ENCODE peak calls at places on chromosome 18, in eight cellular contexts. One of them, this sample, is unnamed.

GRCh38 chr18:356763-357162 is 88.9 kb upstream of the THOC1 start:
- DNase-seq in skeletal muscle cell: no peak
- DNase-seq in Daoy: no peak
- DNase-seq in HCT116: no peak
- DNase-seq in Panc1: no peak
- DNase-seq in GM12878: no peak
- DNase-seq in G401: no peak
- DNase-seq in stimulated activated CD4-positive, alpha-beta T cell treated with anti-CD3 and anti-CD28 coated beads, Interleukin-1b, Interleukin-23, amount 100 ng/mL, for 1 hour: no peak
- DNase-seq in this sample: no peak

GRCh38 chr18:45910405-45911023 is 56.6 kb downstream of the EPG5 start:
- DNase-seq in HCT116: peak
- DNase-seq in Daoy: peak
- DNase-seq in Panc1: peak
- DNase-seq in stimulated activated CD4-positive, alpha-beta T cell treated with anti-CD3 and anti-CD28 coated beads, Interleukin-1b, Interleukin-23, amount 100 ng/mL, for 1 hour: peak
- DNase-seq in skeletal muscle cell: peak
- DNase-seq in G401: peak
- DNase-seq in GM12878: peak
- DNase-seq in this sample: peak

GRCh38 chr18:31603335-31603734 is 11.7 kb downstream of the TTR start:
- DNase-seq in skeletal muscle cell: no peak
- DNase-seq in Panc1: no peak
- DNase-seq in HCT116: no peak
- DNase-seq in GM12878: no peak
- DNase-seq in G401: no peak
- DNase-seq in stimulated activated CD4-positive, alpha-beta T cell treated with anti-CD3 and anti-CD28 coated beads, Interleukin-1b, Interleukin-23, amount 100 ng/mL, for 1 hour: no peak
- DNase-seq in Daoy: peak
- DNase-seq in this sample: no peak

GRCh38 chr18:51664236-51664635 is 466.8 kb upstream of the MEX3C start:
- DNase-seq in Daoy: no peak
- DNase-seq in G401: peak
- DNase-seq in stimulated activated CD4-positive, alpha-beta T cell treated with anti-CD3 and anti-CD28 coated beads, Interleukin-1b, Interleukin-23, amount 100 ng/mL, for 1 hour: no peak
- DNase-seq in GM12878: no peak
- DNase-seq in Panc1: no peak
- DNase-seq in HCT116: no peak
- DNase-seq in skeletal muscle cell: no peak
- DNase-seq in this sample: no peak

GRCh38 chr18:22493940-22494339 is 76.2 kb upstream of the CTAGE1 start:
- DNase-seq in Daoy: no peak
- DNase-seq in Panc1: no peak
- DNase-seq in skeletal muscle cell: no peak
- DNase-seq in HCT116: no peak
- DNase-seq in G401: no peak
- DNase-seq in GM12878: no peak
- DNase-seq in stimulated activated CD4-positive, alpha-beta T cell treated with anti-CD3 and anti-CD28 coated beads, Interleukin-1b, Interleukin-23, amount 100 ng/mL, for 1 hour: no peak
- DNase-seq in this sample: no peak

GRCh38 chr18:55136864-55137263 is 177.6 kb upstream of the CCDC68 start:
- DNase-seq in GM12878: no peak
- DNase-seq in skeletal muscle cell: no peak
- DNase-seq in HCT116: no peak
- DNase-seq in G401: no peak
- DNase-seq in stimulated activated CD4-positive, alpha-beta T cell treated with anti-CD3 and anti-CD28 coated beads, Interleukin-1b, Interleukin-23, amount 100 ng/mL, for 1 hour: no peak
- DNase-seq in Daoy: no peak
- DNase-seq in Panc1: no peak
- DNase-seq in this sample: no peak

GRCh38 chr18:13500227-13500865 is 226.0 kb downstream of the FAM210A start:
- DNase-seq in HCT116: no peak
- DNase-seq in Daoy: peak
- DNase-seq in stimulated activated CD4-positive, alpha-beta T cell treated with anti-CD3 and anti-CD28 coated beads, Interleukin-1b, Interleukin-23, amount 100 ng/mL, for 1 hour: no peak
- DNase-seq in Panc1: no peak
- DNase-seq in skeletal muscle cell: peak
- DNase-seq in G401: no peak
- DNase-seq in GM12878: no peak
- DNase-seq in this sample: no peak

GRCh38 chr18:56382541-56382940 is 255.9 kb downstream of the TXNL1 start:
- DNase-seq in Panc1: no peak
- DNase-seq in stimulated activated CD4-positive, alpha-beta T cell treated with anti-CD3 and anti-CD28 coated beads, Interleukin-1b, Interleukin-23, amount 100 ng/mL, for 1 hour: no peak
- DNase-seq in GM12878: no peak
- DNase-seq in G401: no peak
- DNase-seq in HCT116: no peak
- DNase-seq in skeletal muscle cell: no peak
- DNase-seq in Daoy: no peak
- DNase-seq in this sample: no peak

GRCh38 chr18:59140287-59140885 is 702 bp downstream of the SEC11C start:
- DNase-seq in G401: peak
- DNase-seq in GM12878: no peak
- DNase-seq in HCT116: no peak
- DNase-seq in stimulated activated CD4-positive, alpha-beta T cell treated with anti-CD3 and anti-CD28 coated beads, Interleukin-1b, Interleukin-23, amount 100 ng/mL, for 1 hour: no peak
- DNase-seq in Daoy: peak
- DNase-seq in Panc1: no peak
- DNase-seq in skeletal muscle cell: peak
- DNase-seq in this sample: peak

GRCh38 chr18:50802133-50802532 is 17.7 kb downstream of the MRO start:
- DNase-seq in Daoy: no peak
- DNase-seq in GM12878: no peak
- DNase-seq in HCT116: no peak
- DNase-seq in Panc1: no peak
- DNase-seq in skeletal muscle cell: no peak
- DNase-seq in stimulated activated CD4-positive, alpha-beta T cell treated with anti-CD3 and anti-CD28 coated beads, Interleukin-1b, Interleukin-23, amount 100 ng/mL, for 1 hour: no peak
- DNase-seq in G401: no peak
- DNase-seq in this sample: no peak

GRCh38 chr18:26471027-26471426 is 77.3 kb downstream of the KCTD1 start:
- DNase-seq in Daoy: peak
- DNase-seq in GM12878: no peak
- DNase-seq in Panc1: no peak
- DNase-seq in skeletal muscle cell: no peak
- DNase-seq in G401: no peak
- DNase-seq in stimulated activated CD4-positive, alpha-beta T cell treated with anti-CD3 and anti-CD28 coated beads, Interleukin-1b, Interleukin-23, amount 100 ng/mL, for 1 hour: no peak
- DNase-seq in HCT116: no peak
- DNase-seq in this sample: peak

GRCh38 chr18:49174478-49174877 is 223.7 kb upstream of the SMAD7 start:
- DNase-seq in stimulated activated CD4-positive, alpha-beta T cell treated with anti-CD3 and anti-CD28 coated beads, Interleukin-1b, Interleukin-23, amount 100 ng/mL, for 1 hour: no peak
- DNase-seq in GM12878: no peak
- DNase-seq in Panc1: no peak
- DNase-seq in Daoy: peak
- DNase-seq in G401: no peak
- DNase-seq in HCT116: no peak
- DNase-seq in skeletal muscle cell: peak
- DNase-seq in this sample: no peak

GRCh38 chr18:36066731-36067117 is 635 bp downstream of the RPRD1A start:
- DNase-seq in skeletal muscle cell: no peak
- DNase-seq in GM12878: no peak
- DNase-seq in stimulated activated CD4-positive, alpha-beta T cell treated with anti-CD3 and anti-CD28 coated beads, Interleukin-1b, Interleukin-23, amount 100 ng/mL, for 1 hour: no peak
- DNase-seq in Daoy: no peak
- DNase-seq in G401: peak
- DNase-seq in Panc1: no peak
- DNase-seq in HCT116: no peak
- DNase-seq in this sample: no peak

GRCh38 chr18:74722237-74722636 is 124.6 kb downstream of the ZNF407 start:
- DNase-seq in stimulated activated CD4-positive, alpha-beta T cell treated with anti-CD3 and anti-CD28 coated beads, Interleukin-1b, Interleukin-23, amount 100 ng/mL, for 1 hour: no peak
- DNase-seq in Daoy: peak
- DNase-seq in G401: no peak
- DNase-seq in HCT116: no peak
- DNase-seq in skeletal muscle cell: peak
- DNase-seq in Panc1: no peak
- DNase-seq in GM12878: no peak
- DNase-seq in this sample: no peak

GRCh38 chr18:23208600-23208999 is 73.3 kb downstream of the CABLES1 start:
- DNase-seq in stimulated activated CD4-positive, alpha-beta T cell treated with anti-CD3 and anti-CD28 coated beads, Interleukin-1b, Interleukin-23, amount 100 ng/mL, for 1 hour: no peak
- DNase-seq in Panc1: no peak
- DNase-seq in HCT116: no peak
- DNase-seq in GM12878: no peak
- DNase-seq in G401: no peak
- DNase-seq in Daoy: no peak
- DNase-seq in skeletal muscle cell: no peak
- DNase-seq in this sample: no peak

GRCh38 chr18:71529708-71530303 is 1014.3 kb downstream of the CBLN2 start:
- DNase-seq in Panc1: no peak
- DNase-seq in HCT116: no peak
- DNase-seq in Daoy: peak
- DNase-seq in G401: no peak
- DNase-seq in stimulated activated CD4-positive, alpha-beta T cell treated with anti-CD3 and anti-CD28 coated beads, Interleukin-1b, Interleukin-23, amount 100 ng/mL, for 1 hour: no peak
- DNase-seq in skeletal muscle cell: no peak
- DNase-seq in GM12878: no peak
- DNase-seq in this sample: peak

GRCh38 chr18:50006470-50007046 is 188.4 kb downstream of the MYO5B start:
- DNase-seq in G401: no peak
- DNase-seq in Panc1: no peak
- DNase-seq in HCT116: no peak
- DNase-seq in stimulated activated CD4-positive, alpha-beta T cell treated with anti-CD3 and anti-CD28 coated beads, Interleukin-1b, Interleukin-23, amount 100 ng/mL, for 1 hour: no peak
- DNase-seq in GM12878: no peak
- DNase-seq in Daoy: no peak
- DNase-seq in skeletal muscle cell: no peak
- DNase-seq in this sample: peak

GRCh38 chr18:12904012-12904516 is 20.0 kb upstream of the PTPN2 start:
- DNase-seq in stimulated activated CD4-positive, alpha-beta T cell treated with anti-CD3 and anti-CD28 coated beads, Interleukin-1b, Interleukin-23, amount 100 ng/mL, for 1 hour: no peak
- DNase-seq in Panc1: no peak
- DNase-seq in skeletal muscle cell: no peak
- DNase-seq in GM12878: no peak
- DNase-seq in Daoy: no peak
- DNase-seq in HCT116: no peak
- DNase-seq in G401: no peak
- DNase-seq in this sample: no peak

GRCh38 chr18:33034212-33034611 is 261.4 kb upstream of the KLHL14 start:
- DNase-seq in GM12878: no peak
- DNase-seq in stimulated activated CD4-positive, alpha-beta T cell treated with anti-CD3 and anti-CD28 coated beads, Interleukin-1b, Interleukin-23, amount 100 ng/mL, for 1 hour: no peak
- DNase-seq in skeletal muscle cell: no peak
- DNase-seq in Panc1: no peak
- DNase-seq in Daoy: no peak
- DNase-seq in G401: no peak
- DNase-seq in HCT116: no peak
- DNase-seq in this sample: no peak

GRCh38 chr18:29651121-29651675 is 1391.3 kb downstream of the DSC3 start:
- DNase-seq in GM12878: no peak
- DNase-seq in HCT116: no peak
- DNase-seq in Panc1: no peak
- DNase-seq in stimulated activated CD4-positive, alpha-beta T cell treated with anti-CD3 and anti-CD28 coated beads, Interleukin-1b, Interleukin-23, amount 100 ng/mL, for 1 hour: no peak
- DNase-seq in G401: no peak
- DNase-seq in skeletal muscle cell: peak
- DNase-seq in Daoy: peak
- DNase-seq in this sample: no peak

GRCh38 chr18:76979906-76980305 is 152.7 kb downstream of the MBP start:
- DNase-seq in Panc1: no peak
- DNase-seq in Daoy: no peak
- DNase-seq in stimulated activated CD4-positive, alpha-beta T cell treated with anti-CD3 and anti-CD28 coated beads, Interleukin-1b, Interleukin-23, amount 100 ng/mL, for 1 hour: no peak
- DNase-seq in GM12878: no peak
- DNase-seq in skeletal muscle cell: no peak
- DNase-seq in HCT116: no peak
- DNase-seq in G401: no peak
- DNase-seq in this sample: no peak

GRCh38 chr18:33375829-33376228 is 64.7 kb downstream of the CCDC178 start:
- DNase-seq in GM12878: no peak
- DNase-seq in skeletal muscle cell: no peak
- DNase-seq in HCT116: no peak
- DNase-seq in Panc1: no peak
- DNase-seq in Daoy: no peak
- DNase-seq in G401: no peak
- DNase-seq in stimulated activated CD4-positive, alpha-beta T cell treated with anti-CD3 and anti-CD28 coated beads, Interleukin-1b, Interleukin-23, amount 100 ng/mL, for 1 hour: no peak
- DNase-seq in this sample: no peak

This sample was measured in Calu3.